ENCODE peak calls at places on chromosomes 11 and 22, in seven cellular contexts. W is suprapubic skin, J is stomach, B is esophagus muscularis mucosa, A is breast epithelium, M is prostate gland, C is spleen. U is an unnamed sample. For H3K36me3, the result is how much of the 10 kb centered on the place peaks cover.

GRCh38 chr11:122197055-122197987 is 81.3 kb upstream of the BLID start:
- DNase-seq in A (no peak), W (no peak), C (no peak), M (no peak), J (no peak), B (no peak), U (no peak)

GRCh38 chr22:29079218-29079901 is 6.5 kb downstream of the KREMEN1 start:
- DNase-seq in B (no peak), W (no peak), C (no peak), A (no peak), M (peak), J (no peak), U (no peak)

GRCh38 chr22:42214625-42215415 is 55.6 kb downstream of the TCF20 start:
- DNase-seq in B (no peak), W (no peak), J (no peak), M (no peak), C (no peak), A (no peak), U (no peak)

GRCh38 chr11:11032072-11032471 is 174.2 kb upstream of the ZBED5 start:
- DNase-seq in C (no peak), W (no peak), J (no peak), A (no peak), B (no peak), M (no peak), U (no peak)

GRCh38 chr22:37672920-37673453 is 2.4 kb upstream of the LGALS1 start:
- DNase-seq in M (no peak), J (no peak), C (no peak), A (no peak), B (no peak), W (no peak), U (no peak)

GRCh38 chr11:111691731-111692130 is 74.5 kb downstream of the PPP2R1B start:
- DNase-seq in B (no peak), C (no peak), W (no peak), J (no peak), A (no peak), M (no peak), U (no peak)

GRCh38 chr11:128180446-128181089 is 406.8 kb downstream of the ETS1 start:
- DNase-seq in W (no peak), B (no peak), A (no peak), J (no peak), C (no peak), M (no peak), U (no peak)

GRCh38 chr22:46081831-46082210 is 68.5 kb upstream of the PPARA start:
- DNase-seq in B (no peak), A (peak), J (peak), W (no peak), C (peak), M (no peak), U (no peak)

GRCh38 chr11:11533057-11533456 is 88.7 kb downstream of the GALNT18 start:
- DNase-seq in B (no peak), J (no peak), W (no peak), A (no peak), C (no peak), M (no peak), U (no peak)

GRCh38 chr22:28332410-28332809 is 347.2 kb downstream of the TTC28 start:
- DNase-seq in J (no peak), A (no peak), B (no peak), M (no peak), C (no peak), W (no peak), U (no peak)

GRCh38 chr11:125625225-125625593 is 246 bp downstream of the CHEK1 start:
- DNase-seq in C (no peak), A (no peak), J (no peak), W (no peak), M (no peak), B (no peak), U (no peak)

GRCh38 chr22:38298312-38299000 is 18.8 kb downstream of the CSNK1E start:
- DNase-seq in W (no peak), M (no peak), A (no peak), C (peak), B (no peak), J (no peak), U (no peak)

GRCh38 chr11:79196950-79197349 is 243.9 kb downstream of the TENM4 start:
- DNase-seq in J (no peak), M (no peak), W (no peak), A (no peak), B (no peak), C (no peak), U (no peak)

GRCh38 chr11:68939583-68940555 is 36.2 kb downstream of the IGHMBP2 start:
- DNase-seq in C (peak), A (no peak), M (no peak), B (no peak), W (no peak), J (no peak), U (no peak)

GRCh38 chr11:119471329-119471728 is 48.4 kb upstream of the THY1 start:
- DNase-seq in A (no peak), B (peak), M (no peak), C (no peak), J (no peak), W (peak), U (peak)

GRCh38 chr11:1198766-1199688 is 23.8 kb upstream of the MUC5B start:
- DNase-seq in B (no peak), A (peak), J (peak), C (peak), M (no peak), W (peak), U (no peak)

GRCh38 chr22:31579835-31580242 is 82.2 kb downstream of the PISD start:
- DNase-seq in A (no peak), W (no peak), J (no peak), C (no peak), M (peak), B (no peak), U (no peak)

GRCh38 chr11:114159320-114159719 is 99.8 kb downstream of the ZBTB16 start:
- DNase-seq in W (no peak), A (no peak), C (no peak), B (no peak), J (no peak), M (no peak), U (no peak)

GRCh38 chr11:44536779-44537516 is 28.5 kb upstream of the CD82 start:
- DNase-seq in A (no peak), M (no peak), W (no peak), J (no peak), B (no peak), C (no peak), U (no peak)

GRCh38 chr11:114225662-114226061 is 70.5 kb upstream of the NNMT start:
- DNase-seq in A (no peak), W (no peak), M (no peak), C (no peak), J (no peak), B (no peak), U (no peak)

GRCh38 chr11:117220999-117221774 is 10.7 kb downstream of the PCSK7 start:
- DNase-seq in M (no peak), C (no peak), B (no peak), W (no peak), J (no peak), A (peak), U (no peak)

GRCh38 chr11:117225553-117226170 is 6.2 kb downstream of the PCSK7 start:
- DNase-seq in C (no peak), A (no peak), M (no peak), J (no peak), W (no peak), B (no peak), U (no peak)

GRCh38 chr11:117223741-117224685 is 7.9 kb downstream of the PCSK7 start:
- DNase-seq in C (no peak), J (no peak), B (no peak), W (peak), A (peak), M (no peak), U (no peak)

GRCh38 chr11:117221775-117222517 is 9.9 kb downstream of the PCSK7 start:
- DNase-seq in W (peak), J (peak), C (no peak), A (peak), B (no peak), M (peak), U (no peak)

GRCh38 chr11:117222991-117223740 is 8.7 kb downstream of the PCSK7 start:
- DNase-seq in W (peak), M (no peak), B (no peak), C (no peak), A (peak), J (no peak), U (no peak)
- H3K36me3 ChIP-seq in W (half or more), M (under half), B (under half), C (half or more), A (under half), J (half or more), U (under half)

DNA sequence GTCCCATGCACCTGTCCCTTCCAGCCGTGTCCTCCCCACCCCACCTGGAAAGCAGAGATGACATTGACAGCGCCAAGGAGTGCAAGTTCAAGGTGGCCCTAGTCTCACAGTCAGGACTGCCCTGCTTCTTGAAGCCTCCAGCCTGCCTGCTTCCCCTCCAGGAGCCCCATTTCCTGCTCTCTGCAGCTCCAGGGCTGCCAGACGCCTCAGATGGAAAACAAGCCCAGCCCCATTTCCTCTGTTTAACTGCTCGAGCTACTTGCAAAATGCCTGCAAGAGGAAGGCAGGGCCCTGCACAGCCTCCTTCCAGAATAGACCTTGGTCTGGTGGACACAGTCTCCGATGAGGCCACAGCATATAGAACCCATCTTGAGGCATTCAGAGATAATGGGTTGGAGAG is 5.0 kb upstream of the DGKZ start:
- DNase-seq in A (no peak), M (no peak), C (no peak), B (no peak), W (no peak), J (no peak), U (no peak)
- TF ChIP-seq POLR2AphosphoS5 in A (no peak), M (no peak), C (no peak), B (no peak), W (no peak), J (no peak), U (no peak)

GRCh38 chr11:33928564-33928963 is 36.7 kb upstream of the LMO2 start:
- DNase-seq in B (no peak), C (no peak), W (no peak), A (no peak), M (no peak), J (no peak), U (no peak)

GRCh38 chr11:33931032-33931431 is 39.2 kb upstream of the LMO2 start:
- DNase-seq in C (no peak), A (no peak), B (no peak), W (no peak), J (no peak), M (no peak), U (no peak)

GRCh38 chr11:33932721-33933120 is 40.8 kb upstream of the LMO2 start:
- DNase-seq in J (no peak), M (no peak), B (no peak), C (no peak), A (no peak), W (no peak), U (no peak)

GRCh38 chr11:33933607-33934006 is 41.7 kb upstream of the LMO2 start:
- DNase-seq in M (no peak), B (no peak), C (no peak), J (no peak), W (no peak), A (no peak), U (no peak)

DNA sequence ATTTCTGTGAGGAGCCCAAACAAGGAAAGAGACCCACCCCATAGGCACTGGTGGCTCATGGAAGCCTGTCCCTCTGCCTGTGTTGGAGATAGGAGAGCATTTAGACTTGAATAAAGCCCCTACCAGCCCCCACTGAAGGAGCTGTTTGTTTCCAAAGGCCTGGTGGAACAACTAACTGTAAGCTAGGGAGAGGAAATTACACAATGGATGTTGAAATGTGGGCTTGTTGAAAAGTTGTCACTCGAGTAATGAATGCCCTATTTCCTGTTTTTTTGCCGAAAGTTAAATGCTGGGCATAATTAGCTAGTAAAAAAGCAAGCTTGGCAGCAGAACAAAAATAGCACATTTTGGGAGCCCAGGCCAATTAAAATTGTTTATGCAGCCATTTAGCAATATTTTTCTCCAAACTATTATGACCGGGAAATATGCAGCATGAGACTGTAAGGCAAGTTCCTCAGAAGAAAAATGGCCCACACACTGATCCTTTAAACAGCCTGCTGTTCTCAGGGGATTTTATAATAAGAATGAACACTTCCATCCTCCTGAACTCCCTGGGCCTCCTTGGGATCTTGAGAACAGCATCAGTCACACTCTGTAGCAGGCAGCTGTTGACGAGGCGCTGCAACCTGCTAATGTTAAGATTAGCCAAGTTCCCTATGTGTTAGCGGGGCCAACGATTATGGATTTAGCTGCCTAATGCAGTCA is 38.6 kb upstream of the LMO2 start:
- DNase-seq in M (peak), C (no peak), A (no peak), W (no peak), B (no peak), J (no peak), U (no peak)
- TF ChIP-seq CTCF in M (no peak), C (no peak), A (no peak), W (no peak), B (no peak), J (no peak), U (no peak)

DNA sequence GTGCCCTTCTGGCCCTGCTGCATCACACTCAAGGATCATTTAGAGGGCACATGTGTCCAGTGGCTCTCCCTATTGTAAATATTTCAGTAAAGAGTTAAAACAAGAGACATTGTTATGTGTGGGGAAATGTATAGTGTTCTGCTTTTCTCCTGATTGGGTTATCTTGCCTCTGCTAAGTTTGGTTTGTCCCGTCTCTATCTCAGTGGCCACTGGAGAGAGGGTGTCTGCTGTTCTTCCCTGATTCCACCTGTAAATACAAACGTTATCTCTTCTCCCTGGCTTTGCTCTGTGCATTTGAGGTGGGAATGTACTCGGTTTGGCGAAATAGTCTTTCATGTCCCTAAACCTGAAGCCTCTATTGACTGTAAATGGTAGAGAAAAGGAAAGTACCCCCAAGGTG is 6.3 kb downstream of the MIEF1 start:
- DNase-seq in A (no peak), W (no peak), C (no peak), B (no peak), M (no peak), J (no peak), U (no peak)
- H3K36me3 ChIP-seq in A (under half), W (half or more), C (half or more), B (half or more), M (under half), J (half or more), U (half or more)